ENCODE peak calls at places on chromosome 19, in eight cellular contexts. D is WTC11; M is T-helper 1 cell; C is T-cell; H is bronchial epithelial cell; E is activated naive CD4-positive, alpha-beta T cell treated with anti-CD3 and anti-CD28 coated beads, Interleukin-2, amount 10 ng/mL, durations not matched to agents 7 days and 5 days; T is NCI-H2081 treated with DMSO at 0.1 percent for 48 hours; X is right atrium auricular region. G is an unnamed sample.

GRCh38 chr19:55667511-55667910 is 7.5 kb upstream of the EPN1 start:
- DNase-seq in D (no peak), M (no peak), C (no peak), H (no peak), E (no peak), T (no peak), X (no peak), G (no peak)

GRCh38 chr19:4375620-4376228 is 24.6 kb downstream of the SH3GL1 start:
- DNase-seq in D (peak; percentile 47), M (no peak), C (no peak), H (no peak), E (no peak), T (no peak), X (no peak), G (no peak)

GRCh38 chr19:283395-283794 is 7.8 kb downstream of the PLPP2 start:
- DNase-seq in D (no peak), M (no peak), C (no peak), H (no peak), E (no peak), T (no peak), X (no peak), G (no peak)

GRCh38 chr19:7868326-7868670 is 5.9 kb downstream of the PRR36 start:
- DNase-seq in D (no peak), M (no peak), C (no peak), H (no peak), E (peak; percentile 50), T (no peak), X (no peak), G (no peak)

GRCh38 chr19:48330012-48330681 is 4.8 kb downstream of the EMP3 start:
- DNase-seq in D (peak; percentile 91), M (peak; percentile 71), C (peak; percentile 83), H (peak; percentile 69), E (peak; percentile 92), T (peak; percentile 55), X (no peak), G (no peak)

GRCh38 chr19:5068251-5069090 is 99.6 kb downstream of the KDM4B start:
- DNase-seq in D (no peak), M (no peak), C (no peak), H (no peak), E (no peak), T (no peak), X (no peak), G (no peak)

GRCh38 chr19:13301627-13302334 is 151.6 kb downstream of the IER2 start:
- DNase-seq in D (no peak), M (no peak), C (no peak), H (no peak), E (no peak), T (no peak), X (no peak), G (no peak)

GRCh38 chr19:19423322-19423721 is 17.8 kb downstream of the GATAD2A start:
- DNase-seq in D (no peak), M (no peak), C (no peak), H (no peak), E (no peak), T (no peak), X (no peak), G (no peak)

GRCh38 chr19:41753159-41753558 is 2.2 kb upstream of the CEACAM6 start:
- DNase-seq in D (peak; percentile 82), M (peak; percentile 49), C (peak; percentile 66), H (peak; percentile 36), E (peak; percentile 79), T (no peak), X (no peak), G (no peak)

GRCh38 chr19:604355-604754 is 14.7 kb downstream of the HCN2 start:
- DNase-seq in D (no peak), M (no peak), C (no peak), H (no peak), E (peak; percentile 59), T (no peak), X (no peak), G (no peak)

GRCh38 chr19:6267552-6268381 is 12.0 kb downstream of the MLLT1 start:
- DNase-seq in D (no peak), M (no peak), C (no peak), H (no peak), E (no peak), T (no peak), X (no peak), G (no peak)

GRCh38 chr19:3814648-3815047 is 28.5 kb upstream of the MATK start:
- DNase-seq in D (no peak), M (no peak), C (no peak), H (no peak), E (no peak), T (no peak), X (no peak), G (no peak)

GRCh38 chr19:19460761-19461265 is 54.5 kb downstream of the TSSK6 start:
- DNase-seq in D (peak; percentile 49), M (peak; percentile 31), C (peak; percentile 55), H (no peak), E (peak; percentile 78), T (no peak), X (peak; percentile 86), G (no peak)

GRCh38 chr19:1131718-1132552 is 28.1 kb downstream of the GPX4 start:
- DNase-seq in D (peak; percentile 69), M (peak; percentile 70), C (peak; percentile 76), H (peak; percentile 85), E (peak; percentile 93), T (no peak), X (peak; percentile 96), G (peak; percentile 58)

GRCh38 chr19:41174297-41174928 is 18.6 kb upstream of the CYP2S1 start:
- DNase-seq in D (no peak), M (no peak), C (no peak), H (no peak), E (no peak), T (no peak), X (no peak), G (peak; percentile 31)

GRCh38 chr19:55216461-55217198 is 7.3 kb upstream of the PTPRH start:
- DNase-seq in D (peak; percentile 92), M (no peak), C (peak; percentile 10), H (peak; percentile 99), E (peak; percentile 76), T (peak; percentile 77), X (peak; percentile 88), G (peak; percentile 99)

GRCh38 chr19:17473041-17473440 is 2.7 kb downstream of the SLC27A1 start:
- DNase-seq in D (no peak), M (no peak), C (no peak), H (peak; percentile 67), E (peak; percentile 41), T (no peak), X (no peak), G (peak; percentile 34)

GRCh38 chr19:415292-415691 is 6.3 kb upstream of the C2CD4C start:
- DNase-seq in D (no peak), M (no peak), C (no peak), H (no peak), E (no peak), T (no peak), X (no peak), G (no peak)

GRCh38 chr19:21588202-21588601 is 82.8 kb downstream of the ZNF429 start:
- DNase-seq in D (no peak), M (no peak), C (no peak), H (no peak), E (no peak), T (no peak), X (no peak), G (no peak)

GRCh38 chr19:55812449-55812848 is 19.4 kb downstream of the NLRP11 start:
- DNase-seq in D (no peak), M (no peak), C (no peak), H (no peak), E (no peak), T (no peak), X (no peak), G (no peak)

GRCh38 chr19:32450217-32450616 is 44.6 kb downstream of the DPY19L3 start:
- DNase-seq in D (no peak), M (no peak), C (no peak), H (no peak), E (no peak), T (no peak), X (no peak), G (no peak)

GRCh38 chr19:46955813-46956371 is 63.7 kb upstream of the NPAS1 start:
- DNase-seq in D (no peak), M (no peak), C (no peak), H (no peak), E (no peak), T (no peak), X (no peak), G (no peak)

GRCh38 chr19:30131246-30131645 is 189.2 kb downstream of the URI1 start:
- DNase-seq in D (no peak), M (no peak), C (no peak), H (no peak), E (no peak), T (no peak), X (no peak), G (no peak)

GRCh38 chr19:7544626-7545025 is 9.1 kb downstream of the PNPLA6 start:
- DNase-seq in D (no peak), M (no peak), C (no peak), H (no peak), E (no peak), T (no peak), X (no peak), G (no peak)

GRCh38 chr19:28118235-28118634 is 1094.7 kb downstream of the UQCRFS1 start:
- DNase-seq in D (no peak), M (no peak), C (no peak), H (no peak), E (no peak), T (no peak), X (no peak), G (no peak)

GRCh38 chr19:2639999-2640398 is 62.5 kb downstream of the GNG7 start:
- DNase-seq in D (no peak), M (no peak), C (no peak), H (no peak), E (no peak), T (no peak), X (no peak), G (no peak)

GRCh38 chr19:48859711-48860572 is 8.5 kb downstream of the PLEKHA4 start:
- DNase-seq in D (peak; percentile 82), M (no peak), C (no peak), H (no peak), E (peak; percentile 51), T (no peak), X (no peak), G (no peak)

GRCh38 chr19:16571283-16571682 is 932 bp downstream of the SLC35E1 start:
- DNase-seq in D (no peak), M (no peak), C (no peak), H (no peak), E (no peak), T (no peak), X (no peak), G (no peak)

GRCh38 chr19:19485161-19485997 is 30.0 kb downstream of the TSSK6 start:
- DNase-seq in D (no peak), M (no peak), C (no peak), H (no peak), E (no peak), T (no peak), X (no peak), G (no peak)

G was measured in epithelial cell of prostate.